ENCODE peak calls at places on chromosomes 12 and 14, in ten cellular contexts. Y is cardiac muscle cell, Q is WERI-Rb-1, I is mucosa of descending colon, D is natural killer cell, K is fibroblast of mammary gland, Z is osteocyte, U is suprapubic skin, R is GM23338, X is fibroblast of the aortic adventitia. N is an unnamed sample.

GRCh38 chr12:80469681-80470080 is 25.6 kb downstream of the PTPRQ start:
- DNase-seq in Q (no peak), D (no peak), Y (no peak), I (no peak), K (peak; percentile 65), U (no peak), R (no peak), Z (no peak), X (peak; percentile 26), N (no peak)

GRCh38 chr14:64563696-64564095 is 13.9 kb downstream of the PPP1R36 start:
- DNase-seq in U (no peak), R (no peak), Q (no peak), Z (no peak), I (no peak), Y (no peak), K (no peak), X (no peak), D (no peak), N (no peak)

GRCh38 chr12:131102493-131102931 is 148.8 kb downstream of the ADGRD1 start:
- DNase-seq in X (no peak), K (no peak), I (no peak), R (no peak), D (no peak), Y (no peak), Q (peak; percentile 4), U (no peak), Z (no peak), N (no peak)

GRCh38 chr12:47795814-47796411 is 22.9 kb downstream of the SLC48A1 start:
- DNase-seq in Z (no peak), X (no peak), U (no peak), K (no peak), D (no peak), Y (no peak), I (no peak), R (no peak), Q (no peak), N (no peak)

GRCh38 chr14:93228550-93228949 is 21.5 kb downstream of the UBR7 start:
- DNase-seq in R (no peak), Q (no peak), K (no peak), I (no peak), X (no peak), Z (no peak), U (no peak), D (no peak), Y (no peak), N (no peak)

GRCh38 chr12:123131879-123132402 is 18.9 kb downstream of the PITPNM2 start:
- DNase-seq in U (no peak), Z (no peak), X (no peak), K (no peak), D (no peak), I (peak; percentile 77), Y (no peak), R (no peak), Q (no peak), N (no peak)

GRCh38 chr14:90483551-90483950 is 86.7 kb downstream of the CALM1 start:
- DNase-seq in Q (no peak), I (peak; percentile 58), Y (no peak), D (no peak), R (peak; percentile 12), X (no peak), U (no peak), Z (peak; percentile 80), K (no peak), N (no peak)

GRCh38 chr12:22543246-22544037 is 900 bp downstream of the C2CD5 start:
- DNase-seq in Z (no peak), K (peak; percentile 22), I (peak; percentile 87), Q (peak; percentile 74), Y (peak; percentile 52), R (peak; percentile 44), D (peak; percentile 45), X (peak; percentile 20), U (no peak), N (no peak)

GRCh38 chr12:132711169-132711843 is 664 bp downstream of the PGAM5 start:
- DNase-seq in I (no peak), K (no peak), Q (peak; percentile 24), U (no peak), Z (no peak), D (no peak), X (peak; percentile 23), R (peak; percentile 66), Y (peak; percentile 51), N (no peak)

GRCh38 chr14:52112336-52113018 is 43.6 kb upstream of the NID2 start:
- DNase-seq in K (peak; percentile 83), Z (no peak), R (no peak), Y (no peak), U (no peak), Q (no peak), X (peak; percentile 56), I (no peak), D (no peak), N (peak; percentile 90)

GRCh38 chr14:101916816-101917412 is 47.5 kb upstream of the DYNC1H1 start:
- DNase-seq in D (no peak), I (no peak), R (no peak), Z (no peak), K (peak; percentile 70), X (no peak), Y (no peak), Q (no peak), U (no peak), N (no peak)

GRCh38 chr14:101915871-101916815 is 48.2 kb upstream of the DYNC1H1 start:
- DNase-seq in U (no peak), D (no peak), K (no peak), I (no peak), Q (no peak), X (no peak), Y (no peak), R (no peak), Z (no peak), N (no peak)

GRCh38 chr14:101912841-101913240 is 51.5 kb upstream of the DYNC1H1 start:
- DNase-seq in Y (no peak), Q (no peak), Z (no peak), D (no peak), R (no peak), K (no peak), X (no peak), U (no peak), I (no peak), N (no peak)

GRCh38 chr14:101917413-101918124 is 46.8 kb upstream of the DYNC1H1 start:
- DNase-seq in Y (no peak), X (no peak), Z (no peak), I (no peak), R (peak; percentile 34), U (peak; percentile 49), Q (no peak), K (no peak), D (no peak), N (no peak)

GRCh38 chr14:101914083-101914482 is 50.3 kb upstream of the DYNC1H1 start:
- DNase-seq in Z (no peak), Y (no peak), I (no peak), X (no peak), Q (no peak), K (no peak), R (no peak), U (no peak), D (no peak), N (no peak)
- TF ChIP-seq CTCF in Z (no peak), Y (no peak), I (no peak), X (no peak), Q (no peak), K (no peak), R (no peak), U (no peak), D (no peak), N (no peak)

GRCh38 chr14:33676135-33676566 is 274.7 kb downstream of the EGLN3 start:
- DNase-seq in Q (peak; percentile 84), R (peak; percentile 88), X (peak; percentile 56), Y (peak; percentile 62), Z (no peak), D (no peak), U (no peak), K (peak; percentile 57), I (peak; percentile 49), N (peak; percentile 69)
- TF ChIP-seq CTCF in Q (peak; percentile 68), R (peak; percentile 83), X (peak; percentile 48), Y (peak; percentile 62), Z (peak; percentile 70), D (no peak), U (no peak), K (peak; percentile 65), I (no peak), N (peak; percentile 78)

DNA sequence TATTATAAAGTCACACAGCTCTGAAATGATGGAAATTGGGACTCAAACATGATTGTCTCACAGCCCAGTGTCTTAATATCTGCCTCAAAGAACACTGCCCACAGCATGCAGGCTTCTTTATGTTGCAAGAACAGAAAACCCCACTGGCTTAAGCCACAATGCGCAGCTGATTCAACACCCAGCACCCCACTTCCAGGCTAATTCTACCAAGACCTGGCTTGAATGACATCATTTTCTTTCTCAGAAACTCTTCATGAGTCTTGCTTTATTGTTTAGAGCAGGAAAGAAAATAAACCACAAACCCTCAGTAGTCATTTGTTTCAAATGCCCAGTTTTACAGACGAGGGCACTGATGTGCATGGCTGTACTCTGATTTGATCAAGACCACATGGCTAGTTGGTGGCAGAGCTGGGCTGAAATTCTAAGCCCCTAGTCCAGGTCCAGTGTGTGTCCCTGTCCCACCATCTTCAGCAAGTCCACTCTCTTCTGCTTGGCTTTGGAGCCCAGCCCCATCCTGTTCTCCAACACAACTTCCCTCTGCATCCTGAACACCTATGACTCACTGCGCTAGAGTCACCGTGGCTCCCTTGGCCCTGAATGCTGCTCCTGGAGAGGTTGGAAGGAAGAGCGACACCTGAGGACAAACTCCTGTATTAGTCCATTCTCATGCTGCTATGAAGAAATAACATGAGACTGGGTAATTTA is 50.3 kb upstream of the SRSF5 start:
- DNase-seq in Z (no peak), I (no peak), D (peak; percentile 68), R (no peak), Y (no peak), K (peak; percentile 85), X (peak; percentile 91), U (no peak), Q (no peak), N (peak; percentile 91)
- TF ChIP-seq CTCF in Z (no peak), I (no peak), D (no peak), R (no peak), Y (no peak), K (no peak), X (no peak), U (no peak), Q (no peak), N (no peak)

GRCh38 chr12:103966736-103967135 is 1.1 kb downstream of the TDG start:
- DNase-seq in Q (no peak), X (peak; percentile 25), D (no peak), K (no peak), R (no peak), Z (no peak), U (no peak), I (no peak), Y (peak; percentile 39), N (no peak)

GRCh38 chr12:103962493-103962892 is 3.2 kb upstream of the TDG start:
- DNase-seq in I (no peak), R (peak; percentile 43), K (no peak), X (no peak), Q (no peak), Y (no peak), U (no peak), D (no peak), Z (no peak), N (no peak)

GRCh38 chr12:103964805-103965204 is 867 bp upstream of the TDG start:
- DNase-seq in X (peak; percentile 8), Q (no peak), Z (no peak), I (no peak), R (no peak), Y (no peak), K (no peak), D (no peak), U (no peak), N (no peak)

GRCh38 chr12:103965255-103965589 is 450 bp upstream of the TDG start:
- DNase-seq in U (no peak), Q (no peak), I (no peak), Z (no peak), Y (no peak), X (no peak), D (no peak), K (no peak), R (no peak), N (no peak)

GRCh38 chr12:103965590-103966407 is at the start of gene TDG:
- DNase-seq in D (peak; percentile 92), R (peak; percentile 99), K (peak; percentile 99), U (peak; percentile 99), Z (peak; percentile 99), X (peak; percentile 99), Q (peak; percentile 99), Y (peak; percentile 98), I (peak; percentile 99), N (peak; percentile 99)
- TF ChIP-seq CTCF in D (no peak), R (no peak), K (no peak), U (no peak), Z (peak; percentile 34), X (no peak), Q (peak; percentile 6), Y (no peak), I (no peak), N (peak; percentile 9)